ENCODE peak calls at places on chromosomes 11 and 22, in nine cellular contexts. U, H, O, P, M, D, I, C and V are unnamed samples.

GRCh38 chr11:64864473-64865285 is 13.7 kb downstream of the EHD1 start:
- DNase-seq in U (no peak), H (no peak), O (peak), P (no peak), M (no peak), D (no peak), I (peak), C (peak), V (peak)

GRCh38 chr11:130992788-130993187 is 76.5 kb upstream of the SNX19 start:
- DNase-seq in U (no peak), H (no peak), O (no peak), P (no peak), M (no peak), D (no peak), I (no peak), C (no peak), V (no peak)

GRCh38 chr11:22634897-22635629 is 9.4 kb upstream of the FANCF start:
- DNase-seq in U (peak), H (peak), O (no peak), P (no peak), M (peak), D (no peak), I (peak), C (peak), V (peak)

GRCh38 chr11:47143322-47143721 is 33.4 kb downstream of the ARFGAP2 start:
- DNase-seq in U (no peak), H (peak), O (no peak), P (no peak), M (no peak), D (peak), I (peak), C (peak), V (peak)

GRCh38 chr11:9664276-9665171 is 647 bp downstream of the SWAP70 start:
- DNase-seq in U (peak), H (no peak), O (no peak), P (peak), M (peak), D (peak), I (peak), C (peak), V (peak)

GRCh38 chr22:19478466-19479357 is at the start of gene UFD1:
- DNase-seq in U (peak), H (no peak), O (peak), P (peak), M (peak), D (peak), I (peak), C (peak), V (peak)

GRCh38 chr22:21796863-21797262 is 61.3 kb upstream of the YPEL1 start:
- DNase-seq in U (no peak), H (no peak), O (peak), P (no peak), M (no peak), D (no peak), I (peak), C (no peak), V (no peak)

GRCh38 chr11:1050581-1051355 is 14.2 kb upstream of the MUC6 start:
- DNase-seq in U (peak), H (peak), O (peak), P (peak), M (peak), D (peak), I (peak), C (peak), V (peak)

GRCh38 chr11:48184452-48184851 is 32.2 kb upstream of the OR4B1 start:
- DNase-seq in U (no peak), H (no peak), O (no peak), P (no peak), M (no peak), D (no peak), I (no peak), C (no peak), V (no peak)

GRCh38 chr22:19810381-19811141 is 44.1 kb downstream of the GNB1L start:
- DNase-seq in U (no peak), H (peak), O (no peak), P (no peak), M (no peak), D (no peak), I (no peak), C (peak), V (no peak)

GRCh38 chr11:105609832-105610781 is at the start of gene GRIA4:
- DNase-seq in U (peak), H (no peak), O (no peak), P (peak), M (no peak), D (no peak), I (peak), C (peak), V (no peak)

GRCh38 chr11:26849009-26849408 is 127.1 kb upstream of the SLC5A12 start:
- DNase-seq in U (no peak), H (no peak), O (no peak), P (no peak), M (no peak), D (no peak), I (peak), C (no peak), V (no peak)

GRCh38 chr22:45908961-45909360 is 68.0 kb downstream of the WNT7B start:
- DNase-seq in U (no peak), H (no peak), O (no peak), P (no peak), M (no peak), D (no peak), I (no peak), C (no peak), V (no peak)

GRCh38 chr11:75667831-75668507 is 869 bp downstream of the MAP6 start:
- DNase-seq in U (no peak), H (no peak), O (no peak), P (peak), M (peak), D (peak), I (peak), C (peak), V (no peak)

DNA sequence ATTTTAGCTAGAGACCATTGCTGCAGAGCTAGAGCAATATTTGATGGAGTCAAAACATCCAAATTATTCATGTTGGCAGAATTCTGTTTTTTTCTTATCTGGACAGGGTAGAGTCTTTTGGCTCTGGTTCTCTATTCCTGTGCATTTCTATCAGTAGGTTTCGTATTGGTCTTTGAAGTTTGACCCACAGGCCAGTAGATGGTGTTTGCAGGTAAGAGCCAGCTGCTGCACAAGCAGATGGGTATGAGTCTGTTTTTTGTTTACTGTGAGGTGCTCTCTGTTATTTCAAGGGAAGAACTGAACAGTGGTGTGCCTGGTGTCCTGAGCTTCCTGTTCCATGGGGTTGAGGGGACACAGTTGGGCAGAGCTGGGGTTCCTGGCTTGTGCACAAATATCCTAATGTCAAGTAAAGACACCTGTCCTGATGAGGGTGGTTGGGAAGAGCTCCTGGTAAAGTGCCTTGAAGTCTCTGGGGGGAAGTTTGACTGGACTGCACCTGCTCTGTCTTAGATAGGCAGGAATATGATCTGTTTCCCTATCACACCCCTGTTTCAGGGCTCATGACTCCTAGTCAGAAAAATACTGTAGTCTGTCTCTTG is 34.0 kb upstream of the SLC22A25 start:
- DNase-seq in U (no peak), H (no peak), O (no peak), P (no peak), M (peak), D (no peak), I (peak), C (no peak), V (no peak)
- TF ChIP-seq CTCF in U (no peak), H (no peak), O (peak), P (no peak), M (no peak), D (no peak), I (peak), C (no peak), V (peak)

GRCh38 chr11:7851391-7851790 is 54.6 kb upstream of the OR5P2 start:
- DNase-seq in U (no peak), H (no peak), O (no peak), P (no peak), M (peak), D (no peak), I (peak), C (no peak), V (no peak)
- TF ChIP-seq CTCF in U (peak), H (no peak), O (no peak), P (no peak), M (no peak), D (no peak), I (peak), C (no peak), V (no peak)

DNA sequence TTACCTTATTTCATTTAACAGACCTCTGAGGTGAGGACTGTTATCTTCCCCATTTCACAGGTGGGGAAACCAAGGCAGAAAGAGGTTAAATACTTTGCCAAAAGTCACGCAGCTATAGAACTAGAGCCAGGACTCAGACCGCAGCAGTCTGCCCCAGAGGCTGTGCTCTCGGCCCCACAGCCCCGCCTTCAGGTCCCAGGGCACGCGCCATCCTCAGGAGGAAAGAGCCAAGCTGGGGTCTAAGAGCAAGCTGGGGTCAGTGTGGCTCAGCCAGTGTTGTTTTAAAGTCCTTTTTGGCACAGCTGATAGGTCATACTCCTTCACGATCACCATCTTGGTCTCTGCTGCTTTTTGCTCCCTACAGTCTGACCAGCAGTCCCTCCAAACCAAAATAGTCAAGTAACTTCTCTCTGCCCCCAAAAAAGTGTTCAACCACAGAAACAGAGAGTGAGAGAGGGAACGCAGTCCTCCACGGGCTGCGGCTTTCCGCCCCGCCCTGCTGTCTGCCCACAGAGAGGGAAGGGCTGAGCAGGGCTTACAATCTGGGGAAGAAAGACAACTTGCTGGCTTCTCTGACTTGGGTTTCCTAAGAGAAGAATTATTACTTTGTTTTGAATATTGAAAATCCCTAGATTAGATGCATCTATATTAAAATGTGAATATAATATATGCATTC is 137.2 kb upstream of the OPCML start:
- DNase-seq in U (no peak), H (no peak), O (no peak), P (no peak), M (no peak), D (no peak), I (no peak), C (no peak), V (no peak)
- TF ChIP-seq CTCF in U (no peak), H (no peak), O (no peak), P (no peak), M (no peak), D (no peak), I (no peak), C (no peak), V (no peak)

DNA sequence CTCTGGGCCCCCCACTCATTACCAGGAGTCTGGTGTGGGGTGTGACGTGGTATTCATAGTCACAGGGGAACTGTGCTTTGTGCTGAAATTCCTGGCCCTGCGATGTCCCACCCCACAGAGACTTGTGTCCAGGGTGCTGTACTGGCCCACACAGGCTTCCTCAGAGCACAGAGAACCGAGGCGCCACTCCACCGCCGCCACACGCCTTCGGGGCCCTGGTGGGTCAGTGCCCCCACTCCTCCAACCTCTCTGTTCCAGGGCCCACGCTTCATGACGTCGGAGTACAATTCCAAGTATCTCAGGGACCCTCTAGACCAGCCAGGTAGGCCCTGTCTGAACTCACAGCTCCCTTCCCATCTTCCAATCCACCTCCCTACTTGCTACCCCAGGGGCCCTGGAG is 23.5 kb upstream of the LRRC10B start:
- DNase-seq in U (no peak), H (no peak), O (no peak), P (no peak), M (no peak), D (no peak), I (no peak), C (no peak), V (no peak)
- TF ChIP-seq CTCF in U (no peak), H (no peak), O (no peak), P (no peak), M (no peak), D (no peak), I (no peak), C (no peak), V (no peak)

GRCh38 chr11:104332110-104332509 is 168.2 kb upstream of the PDGFD start:
- DNase-seq in U (no peak), H (no peak), O (no peak), P (peak), M (no peak), D (no peak), I (peak), C (no peak), V (no peak)
- TF ChIP-seq CTCF in U (peak), H (peak), O (no peak), P (peak), M (no peak), D (no peak), I (peak), C (peak), V (peak)

GRCh38 chr11:78417175-78417887 is at the start of gene GAB2:
- DNase-seq in U (peak), H (no peak), O (no peak), P (no peak), M (peak), D (no peak), I (peak), C (no peak), V (peak)
- TF ChIP-seq CTCF in U (no peak), H (no peak), O (no peak), P (peak), M (no peak), D (no peak), I (no peak), C (no peak), V (no peak)

DNA sequence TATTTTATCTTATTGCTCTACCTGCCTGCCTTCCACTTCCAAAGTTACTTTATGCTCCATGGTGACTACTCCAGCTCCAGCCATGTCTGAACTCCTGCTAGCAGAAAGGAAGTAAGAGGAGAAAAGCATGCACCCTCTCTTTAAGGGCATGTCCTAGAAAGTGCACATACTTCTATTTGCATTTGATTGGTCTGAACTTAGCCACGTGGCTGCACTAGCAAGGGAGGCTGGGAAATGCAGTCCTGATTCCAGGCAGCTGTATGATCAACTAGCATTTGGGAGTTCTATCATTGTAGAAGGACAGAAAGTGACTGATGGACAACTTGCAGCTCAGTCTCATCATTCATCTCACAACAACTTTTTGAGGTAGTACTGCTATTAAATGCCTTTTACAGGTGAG is 515.7 kb downstream of the BUD13 start:
- DNase-seq in U (no peak), H (no peak), O (no peak), P (no peak), M (no peak), D (no peak), I (no peak), C (no peak), V (no peak)
- TF ChIP-seq CTCF in U (no peak), H (no peak), O (no peak), P (no peak), M (no peak), D (no peak), I (no peak), C (no peak), V (no peak)